ENCODE peak calls at places on chromosomes 16 and 17, in nine cellular contexts. I is mammary epithelial cell, Y is type B pancreatic cell, B is gastrocnemius medialis, D is BJ, C is A673, T is lower leg skin, M is IMR-90, F is left lung. P is an unnamed sample.

GRCh38 chr17:36074365-36074764 is 10.3 kb downstream of the CCL18 start:
- DNase-seq in I (no peak), Y (no peak), B (no peak), D (no peak), C (no peak), T (no peak), M (no peak), F (no peak), P (no peak)

GRCh38 chr17:40168262-40168832 is 8.9 kb upstream of the RAPGEFL1 start:
- DNase-seq in I (peak), Y (no peak), B (no peak), D (no peak), C (peak), T (peak), M (peak), F (no peak), P (no peak)

GRCh38 chr17:70913086-70913485 is 743.8 kb downstream of the KCNJ2 start:
- DNase-seq in I (no peak), Y (no peak), B (no peak), D (peak), C (no peak), T (no peak), M (peak), F (no peak), P (no peak)

GRCh38 chr16:89573826-89574680 is 1.5 kb upstream of the CPNE7 start:
- DNase-seq in I (no peak), Y (no peak), B (no peak), D (no peak), C (no peak), T (no peak), M (no peak), F (no peak), P (no peak)

GRCh38 chr16:31016018-31016417 is 5.6 kb upstream of the STX1B start:
- DNase-seq in I (no peak), Y (no peak), B (no peak), D (no peak), C (no peak), T (no peak), M (no peak), F (no peak), P (no peak)

GRCh38 chr16:67537636-67538591 is 9.3 kb downstream of the RIPOR1 start:
- DNase-seq in I (no peak), Y (peak), B (no peak), D (no peak), C (no peak), T (no peak), M (no peak), F (peak), P (peak)

GRCh38 chr17:77439382-77440013 is 298.7 kb downstream of the SEC14L1 start:
- DNase-seq in I (no peak), Y (no peak), B (no peak), D (no peak), C (peak), T (no peak), M (no peak), F (no peak), P (no peak)

GRCh38 chr17:68495081-68495480 is 17.1 kb upstream of the PRKAR1A start:
- DNase-seq in I (no peak), Y (no peak), B (no peak), D (no peak), C (no peak), T (no peak), M (no peak), F (no peak), P (no peak)

GRCh38 chr17:44198721-44199552 is 747 bp downstream of the ATXN7L3 start:
- DNase-seq in I (peak), Y (no peak), B (peak), D (no peak), C (peak), T (no peak), M (peak), F (peak), P (peak)

GRCh38 chr16:53052519-53053501 is at the start of gene CHD9NB:
- DNase-seq in I (peak), Y (no peak), B (no peak), D (peak), C (peak), T (peak), M (peak), F (peak), P (no peak)

GRCh38 chr16:21005008-21005407 is 104.4 kb downstream of the LYRM1 start:
- DNase-seq in I (no peak), Y (no peak), B (no peak), D (no peak), C (no peak), T (no peak), M (no peak), F (no peak), P (no peak)

GRCh38 chr17:5413682-5414081 is 5.8 kb downstream of the NUP88 start:
- DNase-seq in I (peak), Y (no peak), B (no peak), D (peak), C (peak), T (no peak), M (peak), F (no peak), P (no peak)

GRCh38 chr17:19415311-19415710 is 4.3 kb downstream of the RNF112 start:
- DNase-seq in I (no peak), Y (no peak), B (no peak), D (no peak), C (no peak), T (no peak), M (no peak), F (no peak), P (no peak)

GRCh38 chr17:81025756-81026155 is 9.2 kb upstream of the BAIAP2 start:
- DNase-seq in I (no peak), Y (no peak), B (no peak), D (no peak), C (no peak), T (no peak), M (no peak), F (no peak), P (no peak)

GRCh38 chr17:74484066-74484465 is 17.6 kb downstream of the CD300A start:
- DNase-seq in I (no peak), Y (no peak), B (no peak), D (no peak), C (no peak), T (no peak), M (no peak), F (no peak), P (no peak)

GRCh38 chr17:41548844-41549595 is 20.9 kb upstream of the KRT19 start:
- DNase-seq in I (peak), Y (peak), B (peak), D (no peak), C (peak), T (peak), M (peak), F (peak), P (peak)

GRCh38 chr17:66283971-66284370 is 18.4 kb upstream of the PRKCA start:
- DNase-seq in I (no peak), Y (no peak), B (no peak), D (no peak), C (no peak), T (no peak), M (peak), F (no peak), P (no peak)

GRCh38 chr17:43966276-43966675 is 12.5 kb upstream of the PYY start:
- DNase-seq in I (peak), Y (no peak), B (no peak), D (no peak), C (no peak), T (no peak), M (no peak), F (no peak), P (no peak)

GRCh38 chr17:55607736-55608341 is 96.6 kb upstream of the SMIM36 start:
- DNase-seq in I (no peak), Y (no peak), B (no peak), D (no peak), C (peak), T (peak), M (peak), F (no peak), P (no peak)

GRCh38 chr17:51006601-51007000 is 114.1 kb downstream of the SPAG9 start:
- DNase-seq in I (no peak), Y (no peak), B (no peak), D (no peak), C (peak), T (no peak), M (peak), F (no peak), P (no peak)

GRCh38 chr16:67847064-67847861 is at the start of gene CENPT:
- DNase-seq in I (peak), Y (peak), B (no peak), D (no peak), C (no peak), T (no peak), M (peak), F (peak), P (no peak)

GRCh38 chr17:48981927-48982539 is 13.6 kb upstream of the GIP start:
- DNase-seq in I (no peak), Y (no peak), B (no peak), D (no peak), C (peak), T (no peak), M (no peak), F (no peak), P (no peak)

GRCh38 chr17:7293131-7293557 is 1.3 kb downstream of the YBX2 start:
- DNase-seq in I (peak), Y (no peak), B (peak), D (no peak), C (no peak), T (no peak), M (no peak), F (no peak), P (no peak)

GRCh38 chr17:81387235-81388060 is 7.8 kb upstream of the BAHCC1 start:
- DNase-seq in I (no peak), Y (no peak), B (peak), D (no peak), C (peak), T (no peak), M (peak), F (no peak), P (peak)

GRCh38 chr17:51152766-51153209 is 571 bp upstream of the NME1 start:
- DNase-seq in I (no peak), Y (no peak), B (no peak), D (no peak), C (peak), T (no peak), M (peak), F (no peak), P (no peak)

GRCh38 chr16:61820398-61820797 is 215.8 kb downstream of the CDH8 start:
- DNase-seq in I (peak), Y (no peak), B (no peak), D (no peak), C (no peak), T (no peak), M (no peak), F (no peak), P (no peak)

GRCh38 chr17:37079735-37080134 is 131.0 kb downstream of the AATF start:
- DNase-seq in I (peak), Y (no peak), B (no peak), D (no peak), C (no peak), T (no peak), M (peak), F (no peak), P (no peak)

GRCh38 chr17:73838815-73839214 is 194.6 kb upstream of the SDK2 start:
- DNase-seq in I (no peak), Y (no peak), B (no peak), D (no peak), C (no peak), T (no peak), M (no peak), F (no peak), P (no peak)

GRCh38 chr16:47019563-47019962 is 46.1 kb upstream of the DNAJA2 start:
- DNase-seq in I (no peak), Y (no peak), B (no peak), D (no peak), C (peak), T (no peak), M (no peak), F (no peak), P (no peak)

GRCh38 chr16:24540575-24541240 is 1.3 kb downstream of the RBBP6 start:
- DNase-seq in I (peak), Y (no peak), B (no peak), D (no peak), C (peak), T (no peak), M (peak), F (no peak), P (peak)

GRCh38 chr16:5350118-5350517 is 252.5 kb upstream of the EEF2KMT start:
- DNase-seq in I (no peak), Y (no peak), B (no peak), D (no peak), C (peak), T (no peak), M (no peak), F (no peak), P (no peak)

GRCh38 chr17:39872700-39873099 is 4.7 kb downstream of the ZPBP2 start:
- DNase-seq in I (peak), Y (no peak), B (no peak), D (no peak), C (peak), T (no peak), M (peak), F (no peak), P (no peak)

GRCh38 chr17:46832945-46833839 is 14.7 kb upstream of the WNT3 start:
- DNase-seq in I (no peak), Y (no peak), B (no peak), D (peak), C (no peak), T (no peak), M (peak), F (no peak), P (no peak)

DNA sequence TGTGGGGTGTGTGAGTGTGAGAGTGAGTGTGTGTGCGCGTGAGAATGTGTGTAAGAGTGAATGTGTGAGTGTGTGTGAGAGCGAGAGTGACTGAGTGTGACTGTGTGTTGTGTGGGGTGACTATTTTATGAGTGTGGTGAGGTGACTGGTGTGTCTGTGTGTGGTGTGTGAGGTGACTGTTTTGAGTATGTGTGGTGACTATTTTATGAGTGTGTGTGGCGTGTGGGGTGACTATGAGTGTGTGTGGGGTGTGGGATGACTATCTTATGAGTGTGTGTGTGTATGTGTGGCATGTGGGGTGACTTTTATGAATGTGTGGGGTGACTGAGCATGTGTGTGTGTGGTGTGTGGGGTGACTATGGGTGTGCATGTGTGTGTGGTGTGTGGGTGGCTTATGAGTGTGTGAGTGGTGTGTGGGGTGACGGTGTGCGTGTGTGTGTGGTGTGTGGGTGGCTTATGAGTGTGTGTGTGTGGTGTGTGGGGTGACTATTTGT is 152.9 kb upstream of the PLCG2 start:
- DNase-seq in I (peak), Y (no peak), B (no peak), D (no peak), C (no peak), T (no peak), M (peak), F (no peak), P (no peak)
- TF ChIP-seq CTCF in I (no peak), Y (no peak), B (no peak), D (no peak), C (no peak), T (peak), M (no peak), F (no peak), P (no peak)

GRCh38 chr16:85979605-85980004 is 80.6 kb downstream of the IRF8 start:
- DNase-seq in I (no peak), Y (no peak), B (no peak), D (no peak), C (no peak), T (no peak), M (no peak), F (no peak), P (no peak)
- TF ChIP-seq CTCF in I (no peak), Y (no peak), B (no peak), D (no peak), C (no peak), T (no peak), M (no peak), F (no peak), P (no peak)

GRCh38 chr17:11880714-11881113 is 116.6 kb downstream of the ZNF18 start:
- DNase-seq in I (peak), Y (no peak), B (no peak), D (no peak), C (peak), T (no peak), M (no peak), F (no peak), P (no peak)
- TF ChIP-seq CTCF in I (peak), Y (peak), B (no peak), D (no peak), C (peak), T (no peak), M (no peak), F (no peak), P (no peak)

GRCh38 chr16:87919681-87919994 is 16.7 kb downstream of the CA5A start:
- DNase-seq in I (no peak), Y (no peak), B (no peak), D (no peak), C (no peak), T (no peak), M (no peak), F (no peak), P (no peak)
- TF ChIP-seq CTCF in I (no peak), Y (no peak), B (no peak), D (no peak), C (no peak), T (no peak), M (no peak), F (no peak), P (no peak)

GRCh38 chr16:69108069-69108904 is 2.8 kb downstream of the HAS3 start:
- DNase-seq in I (no peak), Y (no peak), B (no peak), D (no peak), C (no peak), T (no peak), M (no peak), F (peak), P (no peak)
- TF ChIP-seq CTCF in I (no peak), Y (no peak), B (no peak), D (no peak), C (no peak), T (no peak), M (no peak), F (no peak), P (no peak)

GRCh38 chr17:22694362-22695227 is 1002.3 kb downstream of the KCNJ18 start:
- DNase-seq in I (no peak), Y (no peak), B (no peak), D (no peak), C (no peak), T (no peak), M (no peak), F (no peak), P (no peak)
- TF ChIP-seq CTCF in I (no peak), Y (peak), B (no peak), D (peak), C (peak), T (no peak), M (peak), F (no peak), P (no peak)

DNA sequence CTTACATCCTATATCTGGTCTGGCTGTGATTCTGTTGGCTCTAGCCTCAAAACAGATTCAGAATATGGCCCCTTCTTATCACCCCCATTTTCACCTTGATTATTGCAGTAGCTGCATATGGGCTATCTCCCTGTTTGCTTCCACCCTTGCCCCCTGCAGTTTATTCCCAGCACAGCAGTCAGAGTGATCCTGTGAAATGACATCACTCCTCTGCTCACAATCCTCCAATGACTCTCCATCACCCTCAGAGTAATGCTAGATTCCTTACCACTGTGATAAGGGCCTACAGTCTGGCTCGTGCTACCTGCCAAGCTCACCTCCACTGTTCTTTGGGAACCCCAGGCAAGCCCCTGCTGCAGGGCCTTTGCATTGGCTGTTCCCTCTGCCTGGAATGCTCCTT is 92.5 kb downstream of the ASIC2 start:
- DNase-seq in I (peak), Y (no peak), B (no peak), D (no peak), C (peak), T (no peak), M (peak), F (no peak), P (no peak)
- TF ChIP-seq CTCF in I (peak), Y (no peak), B (no peak), D (no peak), C (peak), T (no peak), M (peak), F (no peak), P (no peak)